ENCODE peak calls at places on chromosomes 11 and 22, in five cellular contexts. E, V, R, H and A are unnamed samples.

GRCh38 chr11:70486026-70486415 is 87.7 kb downstream of the CTTN start:
- DNase-seq in H (no peak), R (no peak), V (no peak), E (no peak), A (no peak)

GRCh38 chr11:114133548-114134329 is 74.2 kb downstream of the ZBTB16 start:
- DNase-seq in E (no peak), H (no peak), V (no peak), R (no peak), A (no peak)

GRCh38 chr11:15911377-15912044 is 444.8 kb downstream of the SOX6 start:
- DNase-seq in V (peak), R (no peak), E (peak), H (no peak), A (peak)

GRCh38 chr11:83480811-83481210 is 194.6 kb upstream of the CCDC90B start:
- DNase-seq in R (no peak), H (no peak), V (no peak), E (no peak), A (no peak)

GRCh38 chr11:132715041-132715440 is 817.3 kb downstream of the OPCML start:
- DNase-seq in V (no peak), R (no peak), H (peak), E (no peak), A (no peak)

GRCh38 chr11:112790286-112790685 is 170.9 kb upstream of the NCAM1 start:
- DNase-seq in V (no peak), E (no peak), R (no peak), H (no peak), A (no peak)

GRCh38 chr11:86303257-86303656 is 1.2 kb downstream of the HIKESHI start:
- DNase-seq in H (no peak), R (no peak), V (peak), E (no peak), A (no peak)

GRCh38 chr11:47348859-47349258 is 3.6 kb downstream of the MYBPC3 start:
- DNase-seq in R (no peak), E (no peak), H (no peak), V (peak), A (peak)

GRCh38 chr22:36277482-36278291 is 24.8 kb downstream of the APOL1 start:
- DNase-seq in H (no peak), R (no peak), V (peak), E (peak), A (peak)

GRCh38 chr11:119315139-119316016 is 1.6 kb downstream of the MCAM start:
- DNase-seq in H (no peak), V (peak), E (peak), R (no peak), A (peak)

GRCh38 chr11:115999437-115999836 is 495.2 kb upstream of the CADM1 start:
- DNase-seq in E (no peak), V (no peak), H (no peak), R (no peak), A (no peak)

GRCh38 chr11:3161309-3161708 is 3.8 kb downstream of the OSBPL5 start:
- DNase-seq in V (no peak), R (no peak), E (peak), H (no peak), A (no peak)

GRCh38 chr22:46696614-46697013 is 41.4 kb downstream of the CERK start:
- DNase-seq in E (no peak), V (no peak), R (no peak), H (no peak), A (no peak)

GRCh38 chr11:131195801-131196517 is 174.5 kb upstream of the NTM start:
- DNase-seq in R (no peak), V (peak), H (no peak), E (no peak), A (no peak)

GRCh38 chr11:122802876-122803275 is 35.4 kb upstream of the CRTAM start:
- DNase-seq in R (no peak), H (no peak), V (no peak), E (no peak), A (no peak)

GRCh38 chr11:79196950-79197349 is 243.9 kb downstream of the TENM4 start:
- DNase-seq in E (no peak), R (no peak), V (no peak), H (no peak), A (no peak)

GRCh38 chr11:120306519-120307242 is 18.4 kb upstream of the TLCD5 start:
- DNase-seq in R (no peak), V (peak), H (no peak), E (no peak), A (peak)

GRCh38 chr11:128506384-128506783 is 81.0 kb downstream of the ETS1 start:
- DNase-seq in H (no peak), E (no peak), V (no peak), R (no peak), A (no peak)

GRCh38 chr22:37231406-37232139 is 12.5 kb downstream of the RAC2 start:
- DNase-seq in H (no peak), V (no peak), E (no peak), R (no peak), A (no peak)

GRCh38 chr22:38115423-38116205 is 5.1 kb upstream of the BAIAP2L2 start:
- DNase-seq in V (no peak), E (no peak), R (no peak), H (no peak), A (no peak)